ENCODE peak calls at places on chromosomes 11 and 22, in eight cellular contexts. S, M, N, I, F, Z, B and J are unnamed samples.

GRCh38 chr11:67318239-67318555 is 14.9 kb downstream of the SSH3 start:
- DNase-seq in S (no peak), M (no peak), N (no peak), I (no peak), F (no peak), Z (no peak), B (no peak), J (no peak)

GRCh38 chr11:116186592-116186991 is 586.2 kb downstream of the BUD13 start:
- DNase-seq in S (no peak), M (no peak), N (no peak), I (no peak), F (no peak), Z (no peak), B (no peak), J (no peak)

GRCh38 chr11:12159351-12160099 is 49.1 kb downstream of the MICAL2 start:
- DNase-seq in S (peak), M (no peak), N (peak), I (no peak), F (no peak), Z (no peak), B (peak), J (no peak)

GRCh38 chr11:104764718-104765045 is 133.6 kb downstream of the CASP12 start:
- DNase-seq in S (peak), M (no peak), N (no peak), I (no peak), F (no peak), Z (no peak), B (no peak), J (no peak)

GRCh38 chr11:27894552-27894951 is 194.3 kb upstream of the BDNF start:
- DNase-seq in S (no peak), M (no peak), N (no peak), I (no peak), F (no peak), Z (no peak), B (no peak), J (no peak)

GRCh38 chr22:49297286-49297870 is 530.3 kb downstream of the BRD1 start:
- DNase-seq in S (no peak), M (no peak), N (no peak), I (no peak), F (no peak), Z (no peak), B (no peak), J (no peak)

GRCh38 chr11:104772806-104773241 is 125.4 kb downstream of the CASP12 start:
- DNase-seq in S (peak), M (no peak), N (peak), I (no peak), F (no peak), Z (no peak), B (peak), J (no peak)

GRCh38 chr11:35861191-35861590 is 82.7 kb upstream of the LDLRAD3 start:
- DNase-seq in S (no peak), M (no peak), N (no peak), I (no peak), F (no peak), Z (no peak), B (no peak), J (no peak)

GRCh38 chr11:14927146-14927545 is 35.1 kb upstream of the CYP2R1 start:
- DNase-seq in S (peak), M (no peak), N (peak), I (no peak), F (no peak), Z (no peak), B (peak), J (no peak)

GRCh38 chr11:43981006-43981405 is 38.6 kb downstream of the C11orf96 start:
- DNase-seq in S (no peak), M (no peak), N (no peak), I (no peak), F (no peak), Z (no peak), B (no peak), J (no peak)

GRCh38 chr11:110177057-110177397 is 83.8 kb downstream of the ZC3H12C start:
- DNase-seq in S (no peak), M (no peak), N (no peak), I (no peak), F (no peak), Z (no peak), B (no peak), J (no peak)

GRCh38 chr11:13289081-13289480 is 11.5 kb downstream of the BMAL1 start:
- DNase-seq in S (peak), M (no peak), N (peak), I (no peak), F (no peak), Z (no peak), B (peak), J (no peak)

GRCh38 chr22:50700387-50701075 is 27.9 kb downstream of the SHANK3 start:
- DNase-seq in S (no peak), M (peak), N (no peak), I (peak), F (no peak), Z (peak), B (no peak), J (no peak)

GRCh38 chr11:132114185-132114584 is 743.8 kb downstream of the NTM start:
- DNase-seq in S (peak), M (no peak), N (peak), I (no peak), F (no peak), Z (no peak), B (no peak), J (no peak)

GRCh38 chr22:29152045-29152380 is 53.7 kb upstream of the EMID1 start:
- DNase-seq in S (no peak), M (no peak), N (no peak), I (no peak), F (no peak), Z (no peak), B (no peak), J (no peak)

GRCh38 chr11:69466039-69466438 is 15.4 kb upstream of the LINC01488 start:
- DNase-seq in S (no peak), M (peak), N (no peak), I (peak), F (no peak), Z (peak), B (no peak), J (no peak)

GRCh38 chr11:47003180-47003877 is 66.8 kb downstream of the CSTPP1 start:
- DNase-seq in S (no peak), M (no peak), N (no peak), I (no peak), F (no peak), Z (no peak), B (no peak), J (no peak)

GRCh38 chr11:80280737-80281136 is 839.9 kb upstream of the TENM4 start:
- DNase-seq in S (no peak), M (no peak), N (no peak), I (peak), F (no peak), Z (peak), B (no peak), J (no peak)

GRCh38 chr22:19872779-19873137 is 18.1 kb upstream of the GNB1L start:
- DNase-seq in S (no peak), M (peak), N (no peak), I (peak), F (no peak), Z (no peak), B (no peak), J (no peak)

GRCh38 chr11:18050853-18051252 is 4.8 kb upstream of the TPH1 start:
- DNase-seq in S (no peak), M (no peak), N (no peak), I (no peak), F (no peak), Z (no peak), B (no peak), J (no peak)

DNA sequence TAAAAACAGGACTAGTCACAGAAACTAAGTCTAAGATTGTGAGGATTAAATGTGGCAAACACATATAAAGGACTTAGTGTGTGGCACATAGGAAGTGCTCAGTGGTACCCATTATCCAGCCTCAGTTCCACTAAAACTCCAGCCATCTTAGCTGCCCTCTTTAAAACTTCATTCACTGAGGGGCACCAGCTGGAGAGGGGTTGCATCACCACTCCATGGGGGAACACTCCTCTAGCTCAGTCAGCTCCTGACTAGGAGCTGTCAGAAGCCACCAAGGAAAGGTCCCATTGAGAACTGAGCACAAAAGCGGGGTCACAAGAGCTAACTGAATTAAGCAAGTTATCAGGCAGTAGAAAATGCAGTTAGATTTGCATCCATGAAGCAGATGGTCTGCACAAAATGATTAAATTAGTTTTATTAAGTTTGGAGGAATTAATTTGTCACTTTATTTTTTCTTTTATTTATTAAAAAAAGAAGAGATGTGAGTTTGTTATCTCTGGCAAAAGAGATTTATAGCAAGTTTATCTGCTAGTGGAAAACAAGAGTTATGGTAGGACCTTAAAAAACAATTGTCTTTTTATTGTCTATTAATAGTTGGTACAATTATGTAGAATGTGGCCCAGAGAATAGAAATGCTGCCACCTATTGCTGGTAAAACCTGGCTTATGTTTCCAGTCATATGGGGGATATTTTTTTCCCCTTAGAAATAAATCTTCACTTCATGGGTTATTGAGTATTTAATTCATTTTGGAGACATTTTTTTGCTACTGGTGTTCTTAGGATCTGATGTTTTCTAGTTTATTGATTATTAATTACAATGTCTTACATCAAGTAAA is 95.7 kb downstream of the NAV2 start:
- DNase-seq in S (no peak), M (no peak), N (peak), I (no peak), F (no peak), Z (no peak), B (no peak), J (no peak)
- TF ChIP-seq CTCF in S (no peak), M (no peak), N (peak), I (peak), F (no peak), Z (peak), B (no peak), J (peak)

DNA sequence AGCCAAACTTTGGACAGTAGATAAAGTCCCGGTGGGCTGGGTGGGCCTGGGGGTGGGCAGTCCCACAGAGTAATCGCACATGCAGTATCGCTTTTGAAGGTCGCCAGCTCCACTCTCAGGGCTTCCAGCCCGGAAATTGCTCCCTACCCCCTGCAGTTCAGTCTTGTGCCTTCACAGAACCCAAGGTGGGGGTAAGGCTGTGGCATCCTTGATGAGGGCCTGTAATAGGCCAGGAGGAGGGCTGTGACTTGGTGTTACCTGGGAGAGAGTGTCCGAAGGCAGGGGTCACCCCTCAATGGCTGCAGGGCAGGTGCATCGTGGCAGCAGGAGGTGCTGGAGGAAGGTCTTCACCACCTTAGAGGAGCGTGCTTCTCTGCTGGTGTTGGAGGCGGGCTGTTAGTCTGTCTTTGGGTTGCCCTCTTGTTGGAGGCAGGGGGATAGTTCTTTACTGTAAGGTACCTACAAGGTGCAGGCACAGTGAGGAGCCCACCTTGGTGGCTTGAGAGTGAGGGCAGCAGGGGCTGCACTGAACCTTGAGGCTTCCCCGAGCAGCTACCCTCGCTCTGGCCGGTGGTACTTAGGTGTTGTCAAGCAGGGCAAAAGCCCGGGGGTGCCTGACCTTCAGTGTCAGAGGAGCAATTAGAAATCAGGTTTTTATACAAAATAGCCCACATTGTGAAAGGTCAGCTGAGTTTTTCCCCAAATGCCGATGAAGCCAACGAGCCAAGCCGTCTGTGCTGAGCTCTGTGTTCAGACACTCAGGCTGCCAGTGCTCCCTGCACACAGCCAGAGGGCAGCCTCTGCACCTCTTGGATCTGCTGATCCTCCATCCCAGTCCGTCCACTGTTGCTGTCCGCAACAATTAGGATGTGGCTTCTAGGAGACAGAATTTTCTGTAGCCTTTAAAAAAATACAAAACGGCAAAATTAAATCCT is 21.9 kb downstream of the SAMM50 start:
- DNase-seq in S (no peak), M (no peak), N (no peak), I (no peak), F (no peak), Z (no peak), B (no peak), J (no peak)
- TF ChIP-seq CTCF in S (no peak), M (no peak), N (no peak), I (no peak), F (no peak), Z (no peak), B (no peak), J (no peak)

DNA sequence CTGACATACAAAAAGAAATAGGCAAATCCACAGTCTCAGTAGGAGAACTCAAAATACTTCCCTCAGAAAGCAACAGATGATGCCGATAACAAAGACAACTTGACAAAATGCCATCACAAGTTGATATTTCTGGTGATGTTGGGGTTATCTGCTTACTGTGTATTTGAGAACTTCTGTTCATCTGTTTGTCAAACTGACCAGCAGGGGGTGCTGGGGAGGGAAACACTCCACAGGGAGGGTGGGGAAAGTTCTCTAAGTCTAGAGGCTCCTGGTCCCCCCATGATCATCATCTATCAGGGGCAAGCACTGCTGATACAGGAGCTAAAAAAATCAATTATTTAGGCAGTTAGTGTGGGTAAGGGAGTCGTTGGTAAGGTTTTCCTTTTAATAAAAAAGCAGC is 19.2 kb downstream of the GLYATL1 start:
- DNase-seq in S (no peak), M (no peak), N (peak), I (no peak), F (peak), Z (no peak), B (no peak), J (peak)
- TF ChIP-seq CTCF in S (peak), M (peak), N (peak), I (peak), F (peak), Z (peak), B (no peak), J (peak)

GRCh38 chr11:70739811-70740474 is 341.6 kb downstream of the CTTN start:
- DNase-seq in S (no peak), M (no peak), N (no peak), I (no peak), F (no peak), Z (no peak), B (no peak), J (no peak)
- TF ChIP-seq CTCF in S (no peak), M (no peak), N (no peak), I (no peak), F (no peak), Z (peak), B (no peak), J (no peak)